ENCODE peak calls at places on chromosomes 4 and X, in six cellular contexts. P, F, Y, C, Z and K are unnamed samples.

GRCh38 chrX:150257348-150258175 is 105.6 kb upstream of the MAMLD1 start:
- DNase-seq in P (peak; percentile 54), F (peak; percentile 19), Y (no peak), C (no peak), Z (no peak), K (no peak)

GRCh38 chrX:132614297-132614696 is 125.5 kb upstream of the MBNL3 start:
- DNase-seq in P (no peak), F (no peak), Y (no peak), C (no peak), Z (no peak), K (peak; percentile 31)

GRCh38 chr4:185219551-185220344 is 10.3 kb downstream of the SNX25 start:
- DNase-seq in P (no peak), F (no peak), Y (no peak), C (no peak), Z (no peak), K (no peak)

GRCh38 chrX:46758956-46759644 is at the start of gene SLC9A7:
- DNase-seq in P (peak; percentile 91), F (peak; percentile 76), Y (peak; percentile 84), C (no peak), Z (peak; percentile 69), K (peak; percentile 82)

GRCh38 chr4:143711543-143712159 is 11.2 kb upstream of the FREM3 start:
- DNase-seq in P (no peak), F (no peak), Y (no peak), C (no peak), Z (no peak), K (no peak)

GRCh38 chr4:63786181-63786580 is 623.1 kb downstream of the TECRL start:
- DNase-seq in P (no peak), F (no peak), Y (no peak), C (no peak), Z (no peak), K (no peak)

GRCh38 chr4:55184600-55185523 is 59.5 kb upstream of the KDR start:
- DNase-seq in P (no peak), F (peak; percentile 42), Y (peak; percentile 21), C (no peak), Z (peak; percentile 27), K (no peak)

GRCh38 chrX:118988913-118989312 is 14.5 kb downstream of the LONRF3 start:
- DNase-seq in P (no peak), F (no peak), Y (no peak), C (no peak), Z (no peak), K (no peak)

GRCh38 chrX:116318672-116319071 is 117.7 kb upstream of the SLC6A14 start:
- DNase-seq in P (no peak), F (no peak), Y (no peak), C (no peak), Z (no peak), K (no peak)

GRCh38 chr4:6750302-6751221 is 32.0 kb upstream of the KIAA0232 start:
- DNase-seq in P (no peak), F (no peak), Y (no peak), C (no peak), Z (no peak), K (peak; percentile 21)

GRCh38 chr4:125664091-125664767 is 349.5 kb downstream of the FAT4 start:
- DNase-seq in P (no peak), F (no peak), Y (no peak), C (no peak), Z (no peak), K (no peak)

GRCh38 chr4:158778712-158779111 is 9.9 kb downstream of the FNIP2 start:
- DNase-seq in P (no peak), F (peak; percentile 84), Y (no peak), C (no peak), Z (no peak), K (no peak)

GRCh38 chr4:9971711-9972110 is 49.6 kb downstream of the SLC2A9 start:
- DNase-seq in P (no peak), F (no peak), Y (no peak), C (no peak), Z (no peak), K (no peak)

GRCh38 chr4:122218762-122219161 is 66.6 kb downstream of the BLTP1 start:
- DNase-seq in P (no peak), F (no peak), Y (no peak), C (no peak), Z (no peak), K (no peak)

GRCh38 chr4:105551968-105552746 is at the start of gene ARHGEF38:
- DNase-seq in P (no peak), F (peak; percentile 56), Y (no peak), C (no peak), Z (no peak), K (no peak)

GRCh38 chr4:99966692-99967091 is 16.6 kb upstream of the H2AZ1 start:
- DNase-seq in P (no peak), F (no peak), Y (no peak), C (no peak), Z (no peak), K (no peak)

GRCh38 chrX:153870791-153871360 is 15.1 kb downstream of the L1CAM start:
- DNase-seq in P (no peak), F (no peak), Y (no peak), C (no peak), Z (no peak), K (no peak)

GRCh38 chr4:7217453-7218310 is 25.3 kb downstream of the SORCS2 start:
- DNase-seq in P (no peak), F (peak; percentile 80), Y (no peak), C (no peak), Z (no peak), K (no peak)

GRCh38 chrX:108584617-108585211 is 145.1 kb downstream of the COL4A5 start:
- DNase-seq in P (no peak), F (no peak), Y (no peak), C (no peak), Z (no peak), K (no peak)

GRCh38 chr4:122772311-122772710 is 39.8 kb downstream of the BBS12 start:
- DNase-seq in P (no peak), F (no peak), Y (no peak), C (no peak), Z (no peak), K (no peak)

GRCh38 chr4:102169345-102169744 is 175.9 kb downstream of the SLC39A8 start:
- DNase-seq in P (no peak), F (no peak), Y (no peak), C (no peak), Z (no peak), K (no peak)

GRCh38 chr4:64594723-64595122 is 185.5 kb upstream of the TECRL start:
- DNase-seq in P (no peak), F (no peak), Y (no peak), C (no peak), Z (no peak), K (no peak)

GRCh38 chrX:132217203-132218073 is 1.8 kb downstream of the RAP2C start:
- DNase-seq in P (peak; percentile 89), F (peak; percentile 71), Y (peak; percentile 74), C (no peak), Z (peak; percentile 67), K (peak; percentile 76)

GRCh38 chr4:53854991-53855885 is 209.2 kb downstream of the CHIC2 start:
- DNase-seq in P (no peak), F (no peak), Y (no peak), C (no peak), Z (no peak), K (no peak)

GRCh38 chr4:121690001-121690400 is 6.8 kb downstream of the ANXA5 start:
- DNase-seq in P (no peak), F (no peak), Y (no peak), C (no peak), Z (no peak), K (no peak)